ENCODE peak calls at places on chromosomes 11 and 22, in six cellular contexts. One of them, this sample, is unnamed.

GRCh38 chr11:33543823-33544222 is 156.8 kb downstream of the C11orf91 start:
- DNase-seq in IMR-90: peak
- DNase-seq in A549: no peak
- DNase-seq in tibial nerve: no peak
- DNase-seq in heart left ventricle: no peak
- DNase-seq in HCT116: no peak
- DNase-seq in this sample: no peak

GRCh38 chr11:64444838-64445441 is 86.0 kb downstream of the RPS6KA4 start:
- DNase-seq in IMR-90: peak
- DNase-seq in A549: peak
- DNase-seq in tibial nerve: no peak
- DNase-seq in heart left ventricle: no peak
- DNase-seq in HCT116: peak
- DNase-seq in this sample: no peak

GRCh38 chr11:65586676-65587075 is 8.9 kb downstream of the KCNK7 start:
- DNase-seq in IMR-90: no peak
- DNase-seq in A549: no peak
- DNase-seq in tibial nerve: no peak
- DNase-seq in heart left ventricle: no peak
- DNase-seq in HCT116: no peak
- DNase-seq in this sample: no peak

GRCh38 chr11:73478737-73479347 is 102.6 kb downstream of the RELT start:
- DNase-seq in IMR-90: peak
- DNase-seq in A549: peak
- DNase-seq in tibial nerve: no peak
- DNase-seq in heart left ventricle: no peak
- DNase-seq in HCT116: peak
- DNase-seq in this sample: no peak

GRCh38 chr11:34787348-34787747 is 128.8 kb downstream of the APIP start:
- DNase-seq in IMR-90: peak
- DNase-seq in A549: no peak
- DNase-seq in tibial nerve: no peak
- DNase-seq in heart left ventricle: no peak
- DNase-seq in HCT116: no peak
- DNase-seq in this sample: no peak

GRCh38 chr22:19285831-19286230 is 5.7 kb downstream of the CLTCL1 start:
- DNase-seq in IMR-90: no peak
- DNase-seq in A549: no peak
- DNase-seq in tibial nerve: no peak
- DNase-seq in heart left ventricle: no peak
- DNase-seq in HCT116: no peak
- DNase-seq in this sample: no peak

GRCh38 chr22:39514373-39514973 is 5.9 kb upstream of the ATF4 start:
- DNase-seq in IMR-90: peak
- DNase-seq in A549: peak
- DNase-seq in tibial nerve: peak
- DNase-seq in heart left ventricle: no peak
- DNase-seq in HCT116: no peak
- DNase-seq in this sample: no peak

GRCh38 chr11:46120711-46121327 is 435 bp downstream of the PHF21A start:
- DNase-seq in IMR-90: peak
- DNase-seq in A549: peak
- DNase-seq in tibial nerve: no peak
- DNase-seq in heart left ventricle: peak
- DNase-seq in HCT116: no peak
- DNase-seq in this sample: peak

GRCh38 chr22:31451709-31452571 is 37.7 kb downstream of the EIF4ENIF1 start:
- DNase-seq in IMR-90: peak
- DNase-seq in A549: peak
- DNase-seq in tibial nerve: no peak
- DNase-seq in heart left ventricle: no peak
- DNase-seq in HCT116: peak
- DNase-seq in this sample: no peak

GRCh38 chr11:108871152-108871551 is 206.3 kb downstream of the DDX10 start:
- DNase-seq in IMR-90: peak
- DNase-seq in A549: no peak
- DNase-seq in tibial nerve: no peak
- DNase-seq in heart left ventricle: peak
- DNase-seq in HCT116: no peak
- DNase-seq in this sample: no peak

DNA sequence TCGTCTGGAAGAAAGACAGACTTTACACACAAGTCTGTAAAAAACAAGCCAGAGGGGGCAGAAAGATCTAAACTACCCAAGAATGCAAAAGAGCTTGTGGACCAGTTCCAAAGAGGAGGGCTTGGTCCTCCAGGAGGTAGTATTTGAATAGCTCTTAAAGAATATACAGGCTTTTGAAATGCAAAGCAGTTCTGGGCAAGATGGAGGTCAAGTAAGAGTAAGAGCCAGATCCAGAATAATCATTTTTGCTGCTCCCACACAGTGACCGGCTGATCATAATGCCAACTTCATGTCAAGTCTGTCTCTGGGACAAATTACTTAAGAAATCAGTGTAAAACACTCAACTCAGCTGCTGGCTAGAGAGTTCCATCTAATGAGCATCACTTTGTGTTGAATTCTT is 250.9 kb upstream of the NARS2 start:
- DNase-seq in IMR-90: peak
- DNase-seq in A549: no peak
- DNase-seq in tibial nerve: no peak
- DNase-seq in heart left ventricle: no peak
- DNase-seq in HCT116: no peak
- DNase-seq in this sample: no peak
- H3K27ac ChIP-seq in IMR-90: peak
- H3K27ac ChIP-seq in A549: no peak
- H3K27ac ChIP-seq in tibial nerve: no peak
- H3K27ac ChIP-seq in heart left ventricle: no peak
- H3K27ac ChIP-seq in HCT116: no peak
- H3K27ac ChIP-seq in this sample: no peak

GRCh38 chr11:94767292-94767690 is 865 bp upstream of the AMOTL1 start:
- DNase-seq in IMR-90: no peak
- DNase-seq in A549: no peak
- DNase-seq in tibial nerve: no peak
- DNase-seq in heart left ventricle: no peak
- DNase-seq in HCT116: no peak
- DNase-seq in this sample: no peak

GRCh38 chr11:94769897-94770296 is 1.7 kb downstream of the AMOTL1 start:
- DNase-seq in IMR-90: no peak
- DNase-seq in A549: no peak
- DNase-seq in tibial nerve: no peak
- DNase-seq in heart left ventricle: no peak
- DNase-seq in HCT116: no peak
- DNase-seq in this sample: no peak

GRCh38 chr11:94770563-94771120 is 2.5 kb downstream of the AMOTL1 start:
- DNase-seq in IMR-90: no peak
- DNase-seq in A549: no peak
- DNase-seq in tibial nerve: no peak
- DNase-seq in heart left ventricle: no peak
- DNase-seq in HCT116: no peak
- DNase-seq in this sample: no peak

GRCh38 chr11:94767701-94768601 is at the start of gene AMOTL1:
- DNase-seq in IMR-90: peak
- DNase-seq in A549: no peak
- DNase-seq in tibial nerve: peak
- DNase-seq in heart left ventricle: peak
- DNase-seq in HCT116: peak
- DNase-seq in this sample: peak

GRCh38 chr11:94768602-94769511 is 701 bp downstream of the AMOTL1 start:
- DNase-seq in IMR-90: peak
- DNase-seq in A549: no peak
- DNase-seq in tibial nerve: peak
- DNase-seq in heart left ventricle: peak
- DNase-seq in HCT116: no peak
- DNase-seq in this sample: peak
- TF ChIP-seq POLR2A in IMR-90: no peak
- TF ChIP-seq POLR2A in A549: no peak
- TF ChIP-seq POLR2A in tibial nerve: no peak
- TF ChIP-seq POLR2A in heart left ventricle: no peak
- TF ChIP-seq POLR2A in HCT116: no peak
- TF ChIP-seq POLR2A in this sample: no peak

GRCh38 chr11:126973051-126973450 is 27.5 kb downstream of the KIRREL3 start:
- DNase-seq in IMR-90: no peak
- DNase-seq in A549: no peak
- DNase-seq in tibial nerve: no peak
- DNase-seq in heart left ventricle: no peak
- DNase-seq in HCT116: no peak
- DNase-seq in this sample: no peak

GRCh38 chr11:126971305-126971704 is 29.3 kb downstream of the KIRREL3 start:
- DNase-seq in IMR-90: no peak
- DNase-seq in A549: no peak
- DNase-seq in tibial nerve: no peak
- DNase-seq in heart left ventricle: no peak
- DNase-seq in HCT116: no peak
- DNase-seq in this sample: no peak

GRCh38 chr11:126968915-126969314 is 31.7 kb downstream of the KIRREL3 start:
- DNase-seq in IMR-90: peak
- DNase-seq in A549: no peak
- DNase-seq in tibial nerve: no peak
- DNase-seq in heart left ventricle: no peak
- DNase-seq in HCT116: no peak
- DNase-seq in this sample: no peak

GRCh38 chr11:126965331-126965730 is 35.2 kb downstream of the KIRREL3 start:
- DNase-seq in IMR-90: no peak
- DNase-seq in A549: no peak
- DNase-seq in tibial nerve: no peak
- DNase-seq in heart left ventricle: no peak
- DNase-seq in HCT116: no peak
- DNase-seq in this sample: no peak

DNA sequence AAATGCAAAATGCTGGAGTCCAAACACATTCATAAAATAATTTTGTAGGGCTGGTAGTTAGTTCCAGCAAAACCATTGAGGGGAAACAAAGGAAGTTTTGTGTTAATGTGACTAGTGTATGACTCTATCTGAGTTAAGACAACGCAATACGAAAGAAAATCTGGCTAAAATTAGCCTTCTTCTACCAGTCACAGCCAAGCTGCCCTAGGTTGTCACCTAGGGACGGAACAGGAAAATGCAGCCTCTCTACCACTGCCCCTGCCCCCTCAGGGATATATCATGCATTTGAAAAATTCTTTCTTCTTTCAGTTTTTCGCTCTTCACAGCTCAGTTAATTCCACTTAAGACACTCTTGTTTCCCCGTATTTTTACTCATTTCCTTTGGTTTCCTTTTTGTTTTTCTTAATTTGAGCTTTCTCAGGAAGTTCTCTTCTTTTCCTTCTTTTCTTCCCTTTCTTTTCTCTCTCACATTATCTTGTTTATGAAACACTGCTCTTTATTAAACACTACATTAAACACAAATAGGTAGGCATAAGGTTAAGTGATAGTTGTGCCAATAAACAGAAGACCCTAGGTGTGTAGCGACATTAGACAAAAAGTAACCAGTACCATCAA is 30.6 kb downstream of the KIRREL3 start:
- DNase-seq in IMR-90: peak
- DNase-seq in A549: no peak
- DNase-seq in tibial nerve: no peak
- DNase-seq in heart left ventricle: no peak
- DNase-seq in HCT116: no peak
- DNase-seq in this sample: no peak
- TF ChIP-seq CTCF in IMR-90: peak
- TF ChIP-seq CTCF in A549: peak
- TF ChIP-seq CTCF in tibial nerve: peak
- TF ChIP-seq CTCF in heart left ventricle: peak
- TF ChIP-seq CTCF in HCT116: no peak
- TF ChIP-seq CTCF in this sample: peak

DNA sequence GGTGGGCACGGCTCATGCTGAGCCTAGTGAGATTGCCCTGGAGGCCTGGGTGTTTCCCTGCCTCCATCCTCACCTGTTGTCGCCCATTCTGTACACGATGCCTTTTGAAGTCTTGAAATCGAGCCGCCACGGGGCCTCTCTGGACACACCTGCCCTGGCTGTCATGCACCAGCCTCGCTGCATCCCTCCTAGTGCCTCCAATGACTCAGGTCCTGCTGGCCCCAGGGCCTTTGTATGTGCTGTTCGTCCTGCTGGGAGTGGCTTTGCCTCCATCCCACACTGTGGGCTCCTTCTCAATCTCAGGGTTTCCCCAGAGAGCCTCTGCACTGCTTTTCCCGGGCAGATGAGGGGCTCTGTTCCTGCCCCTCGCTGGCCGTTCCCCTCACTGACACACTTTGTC is 8.9 kb upstream of the MYEOV start:
- DNase-seq in IMR-90: no peak
- DNase-seq in A549: no peak
- DNase-seq in tibial nerve: no peak
- DNase-seq in heart left ventricle: no peak
- DNase-seq in HCT116: no peak
- DNase-seq in this sample: no peak
- H3K27ac ChIP-seq in IMR-90: no peak
- H3K27ac ChIP-seq in A549: no peak
- H3K27ac ChIP-seq in tibial nerve: no peak
- H3K27ac ChIP-seq in heart left ventricle: no peak
- H3K27ac ChIP-seq in HCT116: no peak
- H3K27ac ChIP-seq in this sample: no peak

DNA sequence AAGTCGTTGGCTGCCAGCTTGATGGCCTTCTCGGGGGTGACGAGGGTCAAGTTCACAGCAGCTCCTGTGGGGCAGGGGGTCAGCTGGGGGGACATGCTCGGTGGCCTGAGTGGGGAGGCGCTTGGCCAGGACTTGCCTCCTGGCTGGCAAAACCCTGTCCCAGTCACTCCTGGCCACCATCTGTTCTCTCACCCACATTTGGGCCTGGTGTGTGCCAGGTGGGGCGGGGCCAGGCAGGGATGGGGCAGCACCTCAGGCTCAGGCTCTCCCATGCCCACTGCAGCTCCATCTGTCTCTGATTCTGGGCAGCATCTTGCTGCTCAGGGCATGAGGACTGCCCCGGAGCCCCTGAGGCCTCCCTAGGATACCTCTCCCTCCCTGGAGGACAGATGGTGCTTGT is 3.7 kb upstream of the CEND1 start:
- DNase-seq in IMR-90: no peak
- DNase-seq in A549: no peak
- DNase-seq in tibial nerve: no peak
- DNase-seq in heart left ventricle: no peak
- DNase-seq in HCT116: no peak
- DNase-seq in this sample: no peak
- TF ChIP-seq POLR2A in IMR-90: no peak
- TF ChIP-seq POLR2A in A549: no peak
- TF ChIP-seq POLR2A in tibial nerve: no peak
- TF ChIP-seq POLR2A in heart left ventricle: no peak
- TF ChIP-seq POLR2A in HCT116: no peak
- TF ChIP-seq POLR2A in this sample: no peak

GRCh38 chr22:42794551-42795510 is 62.2 kb downstream of the ARFGAP3 start:
- DNase-seq in IMR-90: no peak
- DNase-seq in A549: no peak
- DNase-seq in tibial nerve: no peak
- DNase-seq in heart left ventricle: no peak
- DNase-seq in HCT116: no peak
- DNase-seq in this sample: no peak
- TF ChIP-seq CTCF in IMR-90: no peak
- TF ChIP-seq CTCF in A549: no peak
- TF ChIP-seq CTCF in tibial nerve: no peak
- TF ChIP-seq CTCF in heart left ventricle: peak
- TF ChIP-seq CTCF in HCT116: no peak
- TF ChIP-seq CTCF in this sample: no peak

GRCh38 chr22:18057568-18058209 is 20.1 kb upstream of the PEX26 start:
- DNase-seq in IMR-90: peak
- DNase-seq in A549: peak
- DNase-seq in tibial nerve: peak
- DNase-seq in heart left ventricle: peak
- DNase-seq in HCT116: peak
- DNase-seq in this sample: peak
- H3K27ac ChIP-seq in IMR-90: no peak
- H3K27ac ChIP-seq in A549: peak
- H3K27ac ChIP-seq in tibial nerve: peak
- H3K27ac ChIP-seq in heart left ventricle: no peak
- H3K27ac ChIP-seq in HCT116: no peak
- H3K27ac ChIP-seq in this sample: no peak

GRCh38 chr11:66659785-66660184 is 17.9 kb downstream of the RBM4B start:
- DNase-seq in IMR-90: no peak
- DNase-seq in A549: no peak
- DNase-seq in tibial nerve: no peak
- DNase-seq in heart left ventricle: no peak
- DNase-seq in HCT116: no peak
- DNase-seq in this sample: no peak
- TF ChIP-seq POLR2A in IMR-90: no peak
- TF ChIP-seq POLR2A in A549: no peak
- TF ChIP-seq POLR2A in tibial nerve: no peak
- TF ChIP-seq POLR2A in heart left ventricle: no peak
- TF ChIP-seq POLR2A in HCT116: no peak
- TF ChIP-seq POLR2A in this sample: no peak

This sample was measured in right lobe of liver.